ENCODE peak calls at places on chromosomes 7 and 10, in five cellular contexts. C is breast epithelium, L is heart left ventricle, D is suprapubic skin, I is IMR-90. Y is an unnamed sample.

GRCh38 chr7:66503036-66503370 is 125.7 kb upstream of the KCTD7 start:
- DNase-seq in C (no peak), L (no peak), D (no peak), I (no peak), Y (no peak)

GRCh38 chr10:86344714-86345161 is 21.9 kb downstream of the GRID1 start:
- DNase-seq in C (no peak), L (no peak), D (no peak), I (no peak), Y (no peak)

GRCh38 chr7:157676456-157677255 is 339.9 kb downstream of the DNAJB6 start:
- DNase-seq in C (no peak), L (no peak), D (peak), I (no peak), Y (no peak)

GRCh38 chr10:48579251-48579960 is 25.5 kb downstream of the ARHGAP22 start:
- DNase-seq in C (no peak), L (no peak), D (no peak), I (peak), Y (no peak)

GRCh38 chr10:125001313-125002043 is 59.6 kb downstream of the ZRANB1 start:
- DNase-seq in C (peak), L (no peak), D (peak), I (no peak), Y (peak)

GRCh38 chr10:129553928-129554327 is 86.9 kb downstream of the MGMT start:
- DNase-seq in C (no peak), L (no peak), D (no peak), I (no peak), Y (no peak)

GRCh38 chr10:17624996-17625395 is 7.8 kb upstream of the HACD1 start:
- DNase-seq in C (no peak), L (no peak), D (no peak), I (no peak), Y (no peak)

GRCh38 chr10:128143531-128143930 is 17.3 kb upstream of the MKI67 start:
- DNase-seq in C (no peak), L (no peak), D (no peak), I (no peak), Y (no peak)

GRCh38 chr10:89887830-89888229 is 186.4 kb downstream of the KIF20B start:
- DNase-seq in C (peak), L (peak), D (no peak), I (no peak), Y (no peak)

DNA sequence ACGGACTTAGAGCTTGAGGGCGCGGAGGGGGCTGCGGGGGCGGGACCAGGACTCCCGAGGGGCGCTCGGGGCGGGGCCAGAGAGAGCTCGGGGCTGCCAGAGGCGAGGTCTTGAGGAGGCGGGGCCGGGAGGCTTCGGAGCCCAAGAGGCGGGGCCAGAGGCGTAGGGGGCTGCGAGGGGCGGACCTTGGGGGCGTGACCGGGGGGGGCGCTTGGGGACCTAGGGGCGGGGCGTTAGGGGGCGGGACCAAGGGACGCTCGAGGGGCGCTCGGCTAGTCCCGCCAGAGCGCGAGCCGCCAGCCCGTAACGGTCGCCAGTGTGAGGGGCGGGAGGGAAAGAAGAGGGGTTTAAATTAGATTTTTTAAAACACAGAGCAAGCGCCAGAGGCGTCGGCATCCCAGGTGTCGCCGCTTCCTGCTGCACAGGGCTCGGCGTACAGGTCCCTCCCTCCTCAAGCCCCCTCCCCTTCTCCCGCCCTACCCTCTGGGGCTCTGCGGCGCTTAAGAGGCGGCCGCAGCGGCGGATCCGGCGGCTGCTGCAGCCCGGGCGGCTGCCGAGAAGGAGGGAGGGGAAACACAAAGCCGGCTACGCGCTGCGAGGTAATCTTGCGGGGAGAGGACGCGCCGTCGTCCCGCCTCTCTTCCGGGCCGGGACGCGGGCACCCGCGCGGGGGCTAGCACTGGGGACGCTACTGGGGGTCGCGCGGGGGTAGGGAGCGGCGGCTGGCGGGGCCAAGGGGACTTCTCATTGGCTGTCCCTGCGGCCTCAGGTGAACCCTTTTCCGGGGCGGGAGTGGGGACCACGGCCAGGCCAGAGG is at the start of gene ADD3:
- DNase-seq in C (peak), L (peak), D (peak), I (peak), Y (peak)
- TF ChIP-seq POLR2A in C (no peak), L (peak), D (peak), I (peak), Y (peak)

GRCh38 chr7:86933295-86933845 is 126.1 kb downstream of the ELAPOR2 start:
- DNase-seq in C (no peak), L (no peak), D (no peak), I (no peak), Y (no peak)
- TF ChIP-seq CTCF in C (no peak), L (no peak), D (no peak), I (no peak), Y (no peak)

GRCh38 chr7:101952355-101953247 is 135.2 kb downstream of the CUX1 start:
- DNase-seq in C (no peak), L (no peak), D (no peak), I (peak), Y (no peak)
- H3K27ac ChIP-seq in C (no peak), L (peak), D (no peak), I (peak), Y (peak)

GRCh38 chr10:30188101-30188500 is 128.7 kb upstream of the JCAD start:
- DNase-seq in C (no peak), L (no peak), D (no peak), I (peak), Y (no peak)
- TF ChIP-seq POLR2A in C (no peak), L (no peak), D (no peak), I (no peak), Y (no peak)

DNA sequence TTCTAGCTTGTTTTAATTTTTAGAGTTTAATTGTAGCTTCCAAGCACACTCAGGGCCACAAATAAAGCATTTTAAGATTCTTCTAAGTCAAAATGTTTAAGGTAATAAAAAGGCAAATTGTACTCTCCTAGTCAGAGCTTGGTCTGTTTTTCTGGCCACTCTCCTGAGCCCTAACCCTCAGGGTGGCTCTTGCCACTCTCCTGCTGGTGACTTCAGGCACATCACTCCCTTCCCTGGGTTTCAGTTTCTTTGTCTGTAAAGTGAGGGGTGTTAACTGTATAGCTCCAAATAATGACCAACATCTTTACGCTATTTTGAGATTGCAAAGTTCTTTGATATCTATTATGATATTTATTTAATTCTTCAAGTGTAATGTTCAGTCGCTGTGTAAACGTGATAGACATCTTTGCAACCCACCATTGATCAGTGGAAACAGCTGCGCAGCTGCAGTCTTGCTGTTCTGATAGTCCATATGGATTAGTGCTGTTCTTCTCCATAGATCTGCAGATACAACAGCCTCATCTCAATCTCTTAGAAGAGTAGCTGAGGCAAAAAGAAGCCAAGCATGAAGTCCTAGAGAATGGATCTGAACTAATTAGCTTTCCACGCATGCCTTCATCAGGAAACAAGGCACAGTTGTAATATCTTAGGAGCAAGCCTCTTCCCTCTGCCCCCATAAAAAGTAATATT is 189.9 kb downstream of the PLPP4 start:
- DNase-seq in C (no peak), L (no peak), D (no peak), I (no peak), Y (no peak)
- TF ChIP-seq CTCF in C (no peak), L (no peak), D (no peak), I (no peak), Y (no peak)

DNA sequence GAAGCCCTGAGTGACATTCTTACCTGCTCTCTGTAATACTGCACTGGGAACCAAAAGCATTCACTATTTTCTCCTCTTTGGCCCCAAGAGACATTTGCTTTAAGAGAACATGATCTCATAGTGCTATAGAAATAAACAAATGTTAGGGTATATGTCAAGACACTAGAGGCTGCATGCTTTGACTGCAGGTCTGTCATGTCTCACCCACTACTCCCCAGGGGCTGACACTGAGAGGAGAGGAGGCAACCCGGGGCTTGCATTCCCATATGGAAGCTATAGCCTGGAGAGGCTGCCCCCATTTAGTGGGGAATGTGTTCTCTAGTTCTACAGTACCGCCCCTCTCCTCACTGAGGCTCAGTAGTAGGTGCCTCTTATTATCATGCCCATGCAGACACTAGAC is 5.0 kb upstream of the SLF2 start:
- DNase-seq in C (no peak), L (no peak), D (no peak), I (peak), Y (no peak)
- H3K27ac ChIP-seq in C (no peak), L (no peak), D (no peak), I (no peak), Y (no peak)

GRCh38 chr10:28171468-28172235 is 131.2 kb downstream of the MPP7 start:
- DNase-seq in C (no peak), L (no peak), D (no peak), I (peak), Y (no peak)
- TF ChIP-seq POLR2A in C (no peak), L (no peak), D (no peak), I (no peak), Y (no peak)